ENCODE peak calls at places on chromosomes 6 and 20, in nine cellular contexts. T is AG04450; E is CD4-positive, alpha-beta T cell; H is lower lobe of right lung; Z is H9; P is CD8-positive, alpha-beta T cell; K is psoas muscle; L is fibroblast of lung; R is HCT116. V is an unnamed sample.
A peak's percentile ranks its signal among the peaks of the same experiment; 100 is the strongest.

GRCh38 chr6:51268666-51269065 is 450.0 kb downstream of the TFAP2B start:
- DNase-seq in K (no peak), P (no peak), R (no peak), H (no peak), T (no peak), L (no peak), E (no peak), Z (no peak), V (no peak)

GRCh38 chr6:122408697-122409458 is 9.4 kb downstream of the HSF2 start:
- DNase-seq in P (no peak), K (no peak), T (no peak), L (no peak), E (no peak), H (no peak), R (no peak), Z (no peak), V (no peak)

GRCh38 chr20:33407251-33407650 is 5.9 kb upstream of the CDK5RAP1 start:
- DNase-seq in K (no peak), H (no peak), L (peak; percentile 45), E (no peak), R (no peak), P (no peak), T (no peak), Z (no peak), V (no peak)

GRCh38 chr6:125020385-125020784 is 58.1 kb downstream of the RNF217 start:
- DNase-seq in H (no peak), K (no peak), Z (no peak), E (no peak), L (peak; percentile 63), T (no peak), P (no peak), R (no peak), V (no peak)

GRCh38 chr6:34919651-34920050 is 30.6 kb downstream of the ANKS1A start:
- DNase-seq in E (no peak), Z (no peak), P (no peak), T (no peak), R (no peak), H (no peak), K (no peak), L (peak; percentile 36), V (no peak)

GRCh38 chr20:22974354-22974753 is 60.8 kb upstream of the SSTR4 start:
- DNase-seq in H (no peak), K (no peak), Z (peak; percentile 50), P (no peak), R (peak; percentile 18), E (no peak), T (no peak), L (no peak), V (peak; percentile 30)

GRCh38 chr20:3777726-3778629 is 3.3 kb downstream of the SPEF1 start:
- DNase-seq in Z (peak; percentile 85), R (no peak), K (peak; percentile 63), P (no peak), L (no peak), H (peak; percentile 84), T (no peak), E (no peak), V (peak; percentile 63)

GRCh38 chr6:75418233-75418632 is 75.4 kb downstream of the FILIP1 start:
- DNase-seq in T (no peak), R (no peak), Z (no peak), L (peak; percentile 52), P (no peak), H (no peak), E (no peak), K (no peak), V (peak; percentile 17)

GRCh38 chr6:41976794-41977484 is 35.3 kb upstream of the CCND3 start:
- DNase-seq in K (no peak), H (no peak), Z (no peak), P (no peak), E (no peak), T (peak; percentile 44), L (peak; percentile 89), R (no peak), V (peak; percentile 48)

GRCh38 chr20:23414526-23415188 is 6.6 kb downstream of the NAPB start:
- DNase-seq in E (no peak), R (no peak), P (no peak), T (no peak), H (no peak), Z (no peak), L (no peak), K (no peak), V (no peak)

GRCh38 chr20:52484438-52484837 is 292.9 kb upstream of the ZFP64 start:
- DNase-seq in P (no peak), H (no peak), Z (no peak), L (peak; percentile 90), E (no peak), K (no peak), T (peak; percentile 10), R (no peak), V (peak; percentile 81)

GRCh38 chr6:75301537-75301936 is 16.9 kb upstream of the TMEM30A start:
- DNase-seq in K (no peak), Z (no peak), L (no peak), P (no peak), E (no peak), R (no peak), T (no peak), H (no peak), V (no peak)

GRCh38 chr6:41578714-41579610 is 32.8 kb downstream of the FOXP4 start:
- DNase-seq in H (no peak), E (no peak), R (no peak), P (no peak), L (peak; percentile 16), Z (peak; percentile 62), T (no peak), K (no peak), V (no peak)

GRCh38 chr6:113414511-113414910 is 442.6 kb upstream of the MARCKS start:
- DNase-seq in E (no peak), P (no peak), L (peak; percentile 82), R (peak; percentile 57), Z (no peak), T (peak; percentile 36), K (no peak), H (no peak), V (peak; percentile 56)

GRCh38 chr20:17665756-17666155 is 16.3 kb downstream of the RRBP1 start:
- DNase-seq in E (no peak), K (no peak), R (no peak), L (no peak), P (no peak), Z (no peak), H (no peak), T (no peak), V (no peak)

GRCh38 chr20:32793059-32793458 is 26.7 kb upstream of the MAPRE1 start:
- DNase-seq in P (no peak), H (no peak), Z (no peak), R (no peak), T (no peak), K (no peak), L (no peak), E (no peak), V (no peak)

DNA sequence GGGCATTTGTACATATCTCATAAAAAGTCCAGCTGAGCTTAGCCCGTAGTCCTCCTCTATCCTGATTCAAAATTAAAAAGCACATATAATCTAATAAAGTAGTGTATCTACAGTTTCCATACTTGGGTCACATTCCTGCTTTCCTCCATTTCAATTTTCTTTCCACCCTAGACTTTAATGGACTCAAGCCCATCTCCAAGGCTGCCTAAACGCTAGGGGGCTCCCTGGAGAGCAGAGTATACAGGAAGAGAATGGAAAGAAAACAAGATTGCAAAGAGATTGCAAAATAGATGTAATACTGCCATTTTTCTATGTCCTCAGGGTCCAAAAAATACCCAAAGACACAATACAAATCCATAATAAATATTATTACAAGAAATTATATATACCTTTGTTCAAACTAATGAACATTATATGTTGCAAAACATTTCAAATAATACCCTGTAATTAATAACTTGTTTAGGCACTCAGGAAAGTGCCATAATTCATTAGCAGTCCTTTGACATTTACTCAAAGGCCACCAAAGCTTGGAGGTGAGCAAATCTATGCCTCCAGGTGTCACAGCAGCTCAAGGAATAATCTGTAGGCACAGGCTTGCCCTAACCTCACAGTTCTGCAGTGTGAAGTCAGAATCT is 2.4 kb upstream of the MCM3 start:
- DNase-seq in R (peak; percentile 63), E (peak; percentile 35), H (peak; percentile 87), T (peak; percentile 39), Z (peak; percentile 49), K (peak; percentile 56), P (peak; percentile 63), L (peak; percentile 51), V (peak; percentile 55)
- H3K27ac ChIP-seq in R (no peak overlapping the region), E (no peak overlapping the region), H (no peak overlapping the region), T (no peak overlapping the region), Z (no peak overlapping the region), K (no peak overlapping the region), P (no peak overlapping the region), L (no peak overlapping the region), V (no peak overlapping the region)

DNA sequence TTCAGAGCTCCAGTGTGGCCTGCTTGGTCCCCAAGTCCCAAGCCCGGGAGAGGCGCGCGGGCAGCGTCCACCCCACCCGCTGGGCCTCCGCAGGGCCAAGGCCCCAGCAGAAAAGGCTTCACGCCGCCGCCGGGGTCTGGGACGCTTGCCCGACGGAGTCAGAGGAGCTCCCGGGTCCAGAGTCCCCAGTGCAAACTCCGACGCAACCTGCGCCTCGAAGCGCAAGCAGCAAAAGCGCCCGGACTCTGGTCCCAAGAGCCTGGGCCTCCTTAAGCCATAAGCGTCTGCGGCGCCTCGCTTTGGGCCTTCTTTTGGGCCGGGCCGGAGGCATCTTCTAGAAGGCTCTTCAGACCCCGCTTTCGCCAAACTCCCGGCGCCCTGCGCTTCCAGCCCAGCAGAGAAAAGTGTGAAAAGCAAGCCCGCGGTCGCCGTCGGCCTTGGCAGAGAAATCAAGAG is 1.4 kb downstream of the TBX18 start:
- DNase-seq in E (no peak), H (peak; percentile 43), T (no peak), L (no peak), R (no peak), P (no peak), K (peak; percentile 37), Z (peak; percentile 63), V (peak; percentile 26)
- TF ChIP-seq CTCF in E (no peak), H (no peak), T (no peak), L (no peak), R (no peak), P (no peak), K (no peak), Z (no peak), V (no peak)

DNA sequence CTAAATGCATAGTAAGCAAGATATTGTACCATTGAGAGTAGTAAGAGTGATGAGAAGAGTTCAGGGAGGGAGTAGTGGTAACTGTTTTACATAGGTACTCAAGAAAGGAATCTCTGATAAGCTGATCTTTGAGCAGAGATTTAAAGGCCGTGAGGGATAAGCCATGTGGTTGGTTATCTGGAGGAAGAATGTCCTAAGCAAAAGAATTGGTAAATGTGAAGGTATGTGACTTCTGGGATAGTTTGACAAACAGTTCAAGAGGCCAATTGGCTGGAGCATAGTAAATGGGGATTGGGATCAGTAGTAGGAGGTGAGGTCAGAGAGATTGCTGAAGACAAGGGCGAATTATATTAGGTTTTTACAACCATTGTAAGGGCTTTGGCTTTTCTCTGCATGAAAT is 40.1 kb downstream of the PLCB1 start:
- DNase-seq in R (no peak), E (no peak), Z (no peak), P (no peak), H (no peak), T (no peak), L (no peak), K (no peak), V (no peak)
- H3K27ac ChIP-seq in R (no peak overlapping the region), E (no peak overlapping the region), Z (no peak overlapping the region), P (no peak overlapping the region), H (no peak overlapping the region), T (no peak overlapping the region), L (no peak overlapping the region), K (no peak overlapping the region), V (no peak overlapping the region)

DNA sequence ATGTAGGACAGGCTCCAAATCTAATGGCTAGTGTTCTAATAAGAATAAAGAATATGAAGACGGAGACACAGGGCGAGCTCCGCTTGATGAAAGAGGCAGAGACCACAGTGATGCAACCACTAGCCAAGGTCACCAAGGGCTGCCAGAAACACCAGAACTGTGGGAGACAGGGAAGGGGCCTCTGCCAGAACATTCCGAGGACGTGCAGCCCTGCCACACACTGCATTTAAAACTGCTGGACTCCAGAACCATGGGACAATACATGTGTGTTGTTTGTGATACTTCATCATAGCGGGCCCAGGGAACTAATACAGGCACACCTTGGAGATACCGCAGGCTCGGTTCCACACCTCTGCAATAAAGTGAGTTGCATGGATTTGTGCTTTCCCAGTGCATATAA is 2.9 kb upstream of the THBS2 start:
- DNase-seq in P (no peak), K (no peak), R (no peak), L (no peak), H (no peak), E (no peak), T (no peak), Z (no peak), V (no peak)
- TF ChIP-seq CTCF in P (no peak), K (no peak), R (no peak), L (no peak), H (no peak), E (no peak), T (no peak), Z (no peak), V (no peak)

V was measured in RWPE1.